ENCODE peak calls at places on chromosomes 16 and 17, in five cellular contexts. J is heart left ventricle, S is stomach, X is fibroblast of the aortic adventitia, V is lower leg skin. G is an unnamed sample.

GRCh38 chr17:488993-489757 is 136.6 kb upstream of the RPH3AL start:
- DNase-seq in X (no peak), V (no peak), J (no peak), S (no peak), G (no peak)

GRCh38 chr17:82382933-82383255 is 11.3 kb downstream of the UTS2R start:
- DNase-seq in V (no peak), X (no peak), J (no peak), S (no peak), G (no peak)

GRCh38 chr16:87332150-87332549 is 15.0 kb upstream of the C16orf95 start:
- DNase-seq in V (no peak), X (no peak), J (no peak), S (no peak), G (no peak)

GRCh38 chr16:81276323-81276722 is 37.8 kb downstream of the BCO1 start:
- DNase-seq in J (no peak), S (no peak), X (no peak), V (no peak), G (no peak)

GRCh38 chr16:49472598-49472997 is 99.0 kb downstream of the C16orf78 start:
- DNase-seq in S (peak), J (peak), X (no peak), V (no peak), G (no peak)

GRCh38 chr17:47201168-47201567 is 8.0 kb upstream of the MYL4 start:
- DNase-seq in J (no peak), X (no peak), V (no peak), S (no peak), G (no peak)

GRCh38 chr16:69861276-69862030 is 89.7 kb upstream of the CLEC18A start:
- DNase-seq in S (peak), J (peak), X (peak), V (peak), G (peak)

GRCh38 chr17:58666858-58667267 is 25.0 kb downstream of the TEX14 start:
- DNase-seq in S (peak), J (peak), X (peak), V (peak), G (peak)

GRCh38 chr16:84132527-84133285 is 12.3 kb downstream of the HSDL1 start:
- DNase-seq in J (no peak), V (no peak), S (no peak), X (no peak), G (no peak)

GRCh38 chr16:50841081-50841886 is 99.4 kb downstream of the CYLD start:
- DNase-seq in X (peak), J (no peak), V (no peak), S (no peak), G (no peak)

GRCh38 chr17:82058230-82058854 is 6.6 kb downstream of the GPS1 start:
- DNase-seq in S (peak), V (no peak), X (no peak), J (no peak), G (no peak)

GRCh38 chr17:17416007-17416399 is 60.8 kb upstream of the MED9 start:
- DNase-seq in X (peak), S (no peak), V (no peak), J (no peak), G (peak)

GRCh38 chr17:2137342-2138098 is 82.6 kb downstream of the HIC1 start:
- DNase-seq in S (no peak), X (peak), J (no peak), V (no peak), G (peak)
- H3K4me3 ChIP-seq in S (no peak), X (no peak), J (no peak), V (no peak), G (no peak)

GRCh38 chr17:5560361-5560988 is 23.8 kb downstream of the NLRP1 start:
- DNase-seq in X (no peak), J (no peak), S (no peak), V (no peak), G (no peak)

GRCh38 chr17:5555254-5555653 is 29.1 kb downstream of the NLRP1 start:
- DNase-seq in J (no peak), S (no peak), X (peak), V (no peak), G (peak)

GRCh38 chr17:5557990-5558389 is 26.3 kb downstream of the NLRP1 start:
- DNase-seq in J (no peak), X (no peak), V (no peak), S (no peak), G (no peak)

GRCh38 chr17:5558815-5559785 is 25.2 kb downstream of the NLRP1 start:
- DNase-seq in J (no peak), S (no peak), X (no peak), V (no peak), G (no peak)

GRCh38 chr17:5557485-5557884 is 26.8 kb downstream of the NLRP1 start:
- DNase-seq in X (peak), J (no peak), V (no peak), S (no peak), G (peak)
- TF ChIP-seq CTCF in X (no peak), J (no peak), V (no peak), S (no peak), G (no peak)

DNA sequence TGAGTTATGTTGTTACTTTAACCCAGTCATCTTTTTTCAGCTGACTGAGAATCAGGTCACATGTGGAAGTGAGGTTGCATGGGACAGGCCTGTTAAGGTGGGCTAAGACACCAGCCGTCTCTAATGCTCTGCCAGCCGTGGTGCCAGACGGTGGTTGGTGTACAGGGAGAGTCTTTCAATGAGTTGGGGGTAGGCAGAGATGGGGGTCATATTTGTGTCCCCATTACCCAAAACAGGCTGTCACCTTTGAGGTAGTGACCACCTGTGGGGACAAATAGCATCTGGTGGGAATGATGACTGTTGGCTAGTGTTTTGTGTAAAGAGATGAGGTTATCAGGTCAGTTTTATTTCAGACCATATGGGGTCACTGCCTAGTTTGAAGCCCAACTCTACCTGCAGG is 1.8 kb downstream of the RPL38 start:
- DNase-seq in V (no peak), J (no peak), S (no peak), X (no peak), G (no peak)
- H3K4me3 ChIP-seq in V (no peak), J (no peak), S (peak), X (peak), G (peak)

GRCh38 chr17:62178579-62178978 is 113.5 kb upstream of the MED13 start:
- DNase-seq in J (no peak), X (no peak), V (no peak), S (no peak), G (peak)

GRCh38 chr17:62180772-62181171 is 115.7 kb upstream of the MED13 start:
- DNase-seq in J (no peak), V (no peak), X (no peak), S (no peak), G (no peak)

DNA sequence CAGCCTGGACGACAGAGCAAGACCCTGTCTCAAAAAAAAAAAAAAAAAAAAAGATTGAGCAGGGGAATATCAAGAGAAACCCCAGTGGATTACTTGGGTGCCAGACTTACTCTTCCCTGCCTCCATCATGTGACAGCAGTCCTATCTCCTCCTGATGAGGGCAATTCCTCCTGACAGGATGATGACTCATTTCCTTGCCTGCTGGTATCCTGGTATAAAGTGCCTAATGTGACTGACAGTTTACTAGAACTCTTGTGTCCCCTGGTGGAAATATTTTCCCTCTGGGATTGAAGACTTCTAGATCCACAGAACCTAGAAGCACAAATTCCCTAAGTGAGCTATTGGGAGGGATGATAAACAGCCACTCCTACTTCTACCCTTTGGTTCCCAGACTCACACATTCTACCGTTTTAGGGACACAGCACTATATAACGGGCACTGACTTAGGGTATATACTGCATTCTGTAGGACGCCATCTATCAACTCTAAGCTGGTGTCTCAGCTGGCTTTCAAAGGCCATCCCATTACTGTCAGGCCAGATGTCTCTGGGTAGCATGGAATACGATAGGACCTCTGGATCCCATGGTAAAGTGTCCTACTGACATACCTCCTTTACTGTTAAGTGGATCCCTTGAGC is 114.6 kb upstream of the MED13 start:
- DNase-seq in S (no peak), V (no peak), X (peak), J (no peak), G (peak)
- TF ChIP-seq CTCF in S (no peak), V (no peak), X (no peak), J (no peak), G (no peak)

DNA sequence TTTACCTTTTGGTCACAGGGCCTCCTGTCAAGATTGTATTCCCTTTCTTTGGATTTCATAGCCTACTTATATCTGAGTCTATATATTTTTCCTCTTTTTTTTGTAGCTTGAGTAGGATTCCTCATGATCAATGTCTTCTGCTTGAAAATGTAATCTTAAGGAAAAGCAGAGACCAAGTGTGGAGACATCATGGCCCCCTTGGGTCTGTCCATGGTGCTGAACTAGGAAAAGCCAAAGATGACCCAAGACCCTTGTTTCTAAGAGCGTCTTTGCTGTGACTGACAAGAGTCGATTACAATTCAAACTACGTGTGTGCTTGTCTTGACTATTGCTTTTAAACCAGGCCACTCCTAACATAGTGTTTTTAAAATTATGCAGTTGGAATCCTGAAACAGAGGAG is 390.5 kb downstream of the SHISA9 start:
- DNase-seq in J (no peak), V (no peak), X (no peak), S (no peak), G (no peak)
- H3K4me3 ChIP-seq in J (no peak), V (no peak), X (no peak), S (no peak), G (no peak)

GRCh38 chr16:23505942-23506605 is 4.2 kb downstream of the GGA2 start:
- DNase-seq in J (no peak), X (no peak), S (no peak), V (no peak), G (no peak)

GRCh38 chr16:23505180-23505665 is 5.1 kb downstream of the GGA2 start:
- DNase-seq in J (no peak), V (no peak), X (no peak), S (no peak), G (no peak)

GRCh38 chr16:23506606-23506994 is 3.7 kb downstream of the GGA2 start:
- DNase-seq in X (no peak), S (no peak), V (no peak), J (no peak), G (no peak)

GRCh38 chr16:23504076-23504452 is 6.2 kb downstream of the GGA2 start:
- DNase-seq in J (no peak), S (no peak), X (peak), V (peak), G (peak)

GRCh38 chr16:23504453-23505179 is 5.7 kb downstream of the GGA2 start:
- DNase-seq in J (no peak), V (peak), X (peak), S (peak), G (peak)
- TF ChIP-seq CTCF in J (no peak), V (no peak), X (no peak), S (no peak), G (peak)

DNA sequence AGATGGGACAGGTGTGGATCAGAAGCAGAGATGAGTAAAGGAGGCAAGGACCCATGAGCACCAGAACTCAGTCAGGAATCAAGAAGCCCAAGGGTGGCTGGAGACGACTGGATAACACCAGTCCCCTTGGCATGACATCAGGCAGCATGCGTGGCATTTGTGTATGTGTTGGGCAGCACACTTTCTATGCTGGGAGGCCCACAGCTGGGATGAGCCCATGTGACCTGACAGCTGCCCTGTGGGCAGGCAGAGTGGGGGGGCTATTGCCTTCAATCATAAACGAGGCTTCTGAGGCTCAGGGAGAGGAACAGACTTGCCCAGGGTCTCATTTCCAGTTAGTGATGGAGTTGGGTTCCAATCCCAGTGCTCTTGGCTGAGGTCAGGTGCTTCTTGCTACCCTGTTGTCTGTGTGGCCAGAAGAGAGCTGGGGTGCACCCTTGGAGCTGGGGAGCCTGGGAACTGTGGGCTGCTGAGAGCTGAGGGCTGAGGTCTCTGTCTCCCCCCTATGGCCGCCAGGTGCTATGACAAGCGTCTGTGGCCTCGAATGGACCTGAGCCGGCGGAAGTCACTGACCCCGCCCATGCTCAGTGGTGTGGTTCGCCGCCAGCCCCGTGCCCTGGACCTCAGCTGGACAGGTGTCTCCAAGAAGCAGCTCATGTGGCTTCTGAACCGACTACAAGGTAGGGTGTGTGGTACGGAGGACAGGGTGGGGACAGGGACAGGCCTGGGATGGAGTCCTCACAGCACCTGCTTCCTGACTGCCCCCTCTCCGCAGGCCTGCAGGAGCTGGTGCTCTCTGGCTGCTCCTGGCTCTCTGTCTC is 7.1 kb upstream of the ORAI3 start:
- DNase-seq in V (no peak), X (peak), S (peak), J (peak), G (peak)
- H3K4me3 ChIP-seq in V (no peak), X (no peak), S (peak), J (no peak), G (no peak)

GRCh38 chr17:6413073-6413472 is 21.8 kb downstream of the AIPL1 start:
- DNase-seq in V (no peak), S (no peak), J (no peak), X (peak), G (peak)
- TF ChIP-seq CTCF in V (no peak), S (no peak), J (peak), X (peak), G (peak)

G was measured in AG10803.